ENCODE peak calls at places on chromosomes 1 and 21, in six cellular contexts. One of them, this sample, is unnamed.

GRCh38 chr21:41326414-41327080 is 9.9 kb downstream of the FAM3B start:
- DNase-seq in uterus: no peak
- DNase-seq in ovary: no peak
- DNase-seq in tibial nerve: no peak
- DNase-seq in IMR-90: no peak
- DNase-seq in stomach: peak; percentile 74
- DNase-seq in this sample: no peak

GRCh38 chr1:23422955-23423354 is 1.6 kb downstream of the TCEA3 start:
- DNase-seq in uterus: no peak
- DNase-seq in ovary: no peak
- DNase-seq in tibial nerve: peak; percentile 16
- DNase-seq in IMR-90: no peak
- DNase-seq in stomach: no peak
- DNase-seq in this sample: no peak

GRCh38 chr1:37948841-37949240 is 2.0 kb upstream of the INPP5B start:
- DNase-seq in uterus: no peak
- DNase-seq in ovary: peak; percentile 15
- DNase-seq in tibial nerve: no peak
- DNase-seq in IMR-90: no peak
- DNase-seq in stomach: no peak
- DNase-seq in this sample: no peak

GRCh38 chr1:6753320-6754140 is 31.7 kb upstream of the CAMTA1 start:
- DNase-seq in uterus: no peak
- DNase-seq in ovary: no peak
- DNase-seq in tibial nerve: no peak
- DNase-seq in IMR-90: peak; percentile 35
- DNase-seq in stomach: no peak
- DNase-seq in this sample: no peak

GRCh38 chr1:61318319-61319125 is 236.2 kb downstream of the NFIA start:
- DNase-seq in uterus: peak; percentile 65
- DNase-seq in ovary: no peak
- DNase-seq in tibial nerve: peak; percentile 62
- DNase-seq in IMR-90: peak; percentile 59
- DNase-seq in stomach: no peak
- DNase-seq in this sample: no peak

GRCh38 chr21:31397939-31398338 is 53.9 kb upstream of the TIAM1 start:
- DNase-seq in uterus: no peak
- DNase-seq in ovary: no peak
- DNase-seq in tibial nerve: no peak
- DNase-seq in IMR-90: no peak
- DNase-seq in stomach: no peak
- DNase-seq in this sample: no peak

GRCh38 chr1:77825356-77825709 is 45.9 kb downstream of the MIGA1 start:
- DNase-seq in uterus: peak; percentile 28
- DNase-seq in ovary: no peak
- DNase-seq in tibial nerve: peak; percentile 23
- DNase-seq in IMR-90: peak; percentile 91
- DNase-seq in stomach: peak; percentile 45
- DNase-seq in this sample: no peak

GRCh38 chr1:70779571-70779970 is 268.0 kb downstream of the PTGER3 start:
- DNase-seq in uterus: peak; percentile 22
- DNase-seq in ovary: no peak
- DNase-seq in tibial nerve: no peak
- DNase-seq in IMR-90: peak; percentile 19
- DNase-seq in stomach: no peak
- DNase-seq in this sample: no peak

GRCh38 chr21:27536319-27536718 is 569.4 kb upstream of the ADAMTS5 start:
- DNase-seq in uterus: no peak
- DNase-seq in ovary: no peak
- DNase-seq in tibial nerve: no peak
- DNase-seq in IMR-90: peak; percentile 75
- DNase-seq in stomach: no peak
- DNase-seq in this sample: no peak

GRCh38 chr1:243495442-243496172 is 239.8 kb downstream of the SDCCAG8 start:
- DNase-seq in uterus: no peak
- DNase-seq in ovary: no peak
- DNase-seq in tibial nerve: no peak
- DNase-seq in IMR-90: peak; percentile 74
- DNase-seq in stomach: no peak
- DNase-seq in this sample: no peak

GRCh38 chr21:23438081-23438480 is 2169.2 kb downstream of the MRPL39 start:
- DNase-seq in uterus: no peak
- DNase-seq in ovary: no peak
- DNase-seq in tibial nerve: no peak
- DNase-seq in IMR-90: no peak
- DNase-seq in stomach: no peak
- DNase-seq in this sample: no peak

GRCh38 chr1:924619-925323 is 1.0 kb downstream of the SAMD11 start:
- DNase-seq in uterus: no peak
- DNase-seq in ovary: peak; percentile 49
- DNase-seq in tibial nerve: no peak
- DNase-seq in IMR-90: peak; percentile 36
- DNase-seq in stomach: peak; percentile 59
- DNase-seq in this sample: no peak

GRCh38 chr1:152623203-152623844 is 421 bp upstream of the LCE3A start:
- DNase-seq in uterus: no peak
- DNase-seq in ovary: peak; percentile 37
- DNase-seq in tibial nerve: no peak
- DNase-seq in IMR-90: no peak
- DNase-seq in stomach: no peak
- DNase-seq in this sample: no peak

GRCh38 chr1:184212649-184213314 is 161.3 kb downstream of the TSEN15 start:
- DNase-seq in uterus: peak; percentile 46
- DNase-seq in ovary: no peak
- DNase-seq in tibial nerve: no peak
- DNase-seq in IMR-90: peak; percentile 88
- DNase-seq in stomach: no peak
- DNase-seq in this sample: peak; percentile 65

GRCh38 chr1:235954306-235955283 is 87.9 kb upstream of the LYST start:
- DNase-seq in uterus: no peak
- DNase-seq in ovary: no peak
- DNase-seq in tibial nerve: no peak
- DNase-seq in IMR-90: peak; percentile 34
- DNase-seq in stomach: no peak
- DNase-seq in this sample: no peak

GRCh38 chr1:230849451-230850194 is 18.7 kb downstream of the C1orf198 start:
- DNase-seq in uterus: peak; percentile 71
- DNase-seq in ovary: peak; percentile 67
- DNase-seq in tibial nerve: peak; percentile 57
- DNase-seq in IMR-90: peak; percentile 95
- DNase-seq in stomach: no peak
- DNase-seq in this sample: no peak

GRCh38 chr1:167955915-167956314 is 19.0 kb upstream of the MPC2 start:
- DNase-seq in uterus: no peak
- DNase-seq in ovary: no peak
- DNase-seq in tibial nerve: no peak
- DNase-seq in IMR-90: peak; percentile 39
- DNase-seq in stomach: no peak
- DNase-seq in this sample: no peak

GRCh38 chr1:17776426-17776825 is 21.3 kb downstream of the ACTL8 start:
- DNase-seq in uterus: no peak
- DNase-seq in ovary: no peak
- DNase-seq in tibial nerve: no peak
- DNase-seq in IMR-90: no peak
- DNase-seq in stomach: no peak
- DNase-seq in this sample: no peak

GRCh38 chr1:212916395-212917133 is 33.8 kb upstream of the VASH2 start:
- DNase-seq in uterus: no peak
- DNase-seq in ovary: peak; percentile 27
- DNase-seq in tibial nerve: no peak
- DNase-seq in IMR-90: peak; percentile 22
- DNase-seq in stomach: peak; percentile 30
- DNase-seq in this sample: no peak

GRCh38 chr1:205528887-205529825 is 24.7 kb downstream of the CDK18 start:
- DNase-seq in uterus: peak; percentile 79
- DNase-seq in ovary: peak; percentile 91
- DNase-seq in tibial nerve: peak; percentile 83
- DNase-seq in IMR-90: peak; percentile 50
- DNase-seq in stomach: peak; percentile 89
- DNase-seq in this sample: peak; percentile 88

GRCh38 chr1:186762653-186763052 is 66.1 kb upstream of the PLA2G4A start:
- DNase-seq in uterus: no peak
- DNase-seq in ovary: no peak
- DNase-seq in tibial nerve: no peak
- DNase-seq in IMR-90: no peak
- DNase-seq in stomach: no peak
- DNase-seq in this sample: no peak

GRCh38 chr1:204358145-204358544 is 1.6 kb downstream of the PLEKHA6 start:
- DNase-seq in uterus: no peak
- DNase-seq in ovary: no peak
- DNase-seq in tibial nerve: no peak
- DNase-seq in IMR-90: no peak
- DNase-seq in stomach: no peak
- DNase-seq in this sample: no peak

GRCh38 chr1:180927348-180927747 is 14.7 kb downstream of the KIAA1614 start:
- DNase-seq in uterus: no peak
- DNase-seq in ovary: no peak
- DNase-seq in tibial nerve: no peak
- DNase-seq in IMR-90: no peak
- DNase-seq in stomach: no peak
- DNase-seq in this sample: no peak

GRCh38 chr1:112044745-112045144 is 55.3 kb upstream of the KCND3 start:
- DNase-seq in uterus: no peak
- DNase-seq in ovary: no peak
- DNase-seq in tibial nerve: no peak
- DNase-seq in IMR-90: no peak
- DNase-seq in stomach: no peak
- DNase-seq in this sample: no peak

GRCh38 chr1:112046630-112047029 is 57.2 kb upstream of the KCND3 start:
- DNase-seq in uterus: no peak
- DNase-seq in ovary: no peak
- DNase-seq in tibial nerve: no peak
- DNase-seq in IMR-90: no peak
- DNase-seq in stomach: no peak
- DNase-seq in this sample: no peak

GRCh38 chr1:112040891-112041740 is 51.6 kb upstream of the KCND3 start:
- DNase-seq in uterus: peak; percentile 22
- DNase-seq in ovary: no peak
- DNase-seq in tibial nerve: no peak
- DNase-seq in IMR-90: no peak
- DNase-seq in stomach: no peak
- DNase-seq in this sample: no peak
- TF ChIP-seq POLR2A in uterus: no peak
- TF ChIP-seq POLR2A in ovary: no peak
- TF ChIP-seq POLR2A in tibial nerve: no peak
- TF ChIP-seq POLR2A in IMR-90: no peak
- TF ChIP-seq POLR2A in stomach: no peak
- TF ChIP-seq POLR2A in this sample: no peak

GRCh38 chr1:246642719-246643118 is 76.5 kb downstream of the CNST start:
- DNase-seq in uterus: no peak
- DNase-seq in ovary: no peak
- DNase-seq in tibial nerve: no peak
- DNase-seq in IMR-90: no peak
- DNase-seq in stomach: no peak
- DNase-seq in this sample: no peak

GRCh38 chr1:246651012-246651411 is 73.2 kb upstream of the SCCPDH start:
- DNase-seq in uterus: no peak
- DNase-seq in ovary: no peak
- DNase-seq in tibial nerve: no peak
- DNase-seq in IMR-90: no peak
- DNase-seq in stomach: no peak
- DNase-seq in this sample: no peak

GRCh38 chr1:246641394-246641793 is 75.1 kb downstream of the CNST start:
- DNase-seq in uterus: no peak
- DNase-seq in ovary: no peak
- DNase-seq in tibial nerve: no peak
- DNase-seq in IMR-90: no peak
- DNase-seq in stomach: no peak
- DNase-seq in this sample: no peak

GRCh38 chr1:246647513-246647912 is 76.7 kb upstream of the SCCPDH start:
- DNase-seq in uterus: no peak
- DNase-seq in ovary: no peak
- DNase-seq in tibial nerve: no peak
- DNase-seq in IMR-90: peak; percentile 60
- DNase-seq in stomach: no peak
- DNase-seq in this sample: no peak

DNA sequence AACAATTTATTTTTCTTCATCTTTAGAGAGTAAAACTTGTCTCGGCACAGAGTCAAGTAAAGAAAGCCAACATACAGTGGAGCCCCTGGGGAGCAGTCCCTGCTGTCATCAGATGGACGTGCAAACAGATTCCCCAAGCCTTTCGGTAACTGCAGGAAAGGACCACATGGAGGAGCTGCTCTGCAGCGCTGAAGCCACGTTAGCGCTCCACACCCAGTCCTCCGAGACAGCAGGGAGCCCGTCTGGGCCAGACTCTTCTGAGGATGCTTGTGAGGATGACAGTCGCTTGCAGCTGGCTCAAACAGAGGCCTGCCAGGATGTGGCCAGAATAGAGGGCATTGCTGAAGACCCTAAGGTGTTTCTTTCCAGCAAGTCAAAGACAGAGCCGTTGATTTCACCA is 77.1 kb upstream of the SCCPDH start:
- DNase-seq in uterus: no peak
- DNase-seq in ovary: no peak
- DNase-seq in tibial nerve: peak; percentile 12
- DNase-seq in IMR-90: peak; percentile 71
- DNase-seq in stomach: no peak
- DNase-seq in this sample: no peak
- TF ChIP-seq CTCF in uterus: peak; percentile 6
- TF ChIP-seq CTCF in ovary: no peak
- TF ChIP-seq CTCF in tibial nerve: peak; percentile 29
- TF ChIP-seq CTCF in IMR-90: peak; percentile 57
- TF ChIP-seq CTCF in stomach: no peak
- TF ChIP-seq CTCF in this sample: no peak

GRCh38 chr1:110089561-110090275 is 19.2 kb upstream of the ALX3 start:
- DNase-seq in uterus: no peak
- DNase-seq in ovary: no peak
- DNase-seq in tibial nerve: no peak
- DNase-seq in IMR-90: no peak
- DNase-seq in stomach: no peak
- DNase-seq in this sample: no peak
- H3K27me3 ChIP-seq in uterus: no peaks in the 10 kb centered on the region
- H3K27me3 ChIP-seq in ovary: no peaks in the 10 kb centered on the region
- H3K27me3 ChIP-seq in tibial nerve: no peaks in the 10 kb centered on the region
- H3K27me3 ChIP-seq in IMR-90: peaks cover 70% of the 10 kb centered on the region
- H3K27me3 ChIP-seq in stomach: no peaks in the 10 kb centered on the region
- H3K27me3 ChIP-seq in this sample: peaks cover 1% of the 10 kb centered on the region

GRCh38 chr1:156291226-156292061 is 4.0 kb downstream of the GLMP start:
- DNase-seq in uterus: peak; percentile 88
- DNase-seq in ovary: peak; percentile 88
- DNase-seq in tibial nerve: peak; percentile 86
- DNase-seq in IMR-90: peak; percentile 72
- DNase-seq in stomach: peak; percentile 92
- DNase-seq in this sample: peak; percentile 70

GRCh38 chr1:156298852-156299357 is at the start of gene VHLL:
- DNase-seq in uterus: no peak
- DNase-seq in ovary: no peak
- DNase-seq in tibial nerve: no peak
- DNase-seq in IMR-90: no peak
- DNase-seq in stomach: no peak
- DNase-seq in this sample: no peak

GRCh38 chr1:156293895-156294294 is 1.6 kb downstream of the GLMP start:
- DNase-seq in uterus: no peak
- DNase-seq in ovary: no peak
- DNase-seq in tibial nerve: no peak
- DNase-seq in IMR-90: no peak
- DNase-seq in stomach: no peak
- DNase-seq in this sample: no peak

GRCh38 chr1:156293098-156293434 is 2.4 kb downstream of the GLMP start:
- DNase-seq in uterus: no peak
- DNase-seq in ovary: no peak
- DNase-seq in tibial nerve: no peak
- DNase-seq in IMR-90: no peak
- DNase-seq in stomach: no peak
- DNase-seq in this sample: no peak

GRCh38 chr1:156295391-156295947 is at the start of gene GLMP:
- DNase-seq in uterus: peak; percentile 69
- DNase-seq in ovary: peak; percentile 65
- DNase-seq in tibial nerve: peak; percentile 75
- DNase-seq in IMR-90: peak; percentile 64
- DNase-seq in stomach: peak; percentile 78
- DNase-seq in this sample: peak; percentile 41
- TF ChIP-seq POLR2A in uterus: no peak
- TF ChIP-seq POLR2A in ovary: no peak
- TF ChIP-seq POLR2A in tibial nerve: no peak
- TF ChIP-seq POLR2A in IMR-90: no peak
- TF ChIP-seq POLR2A in stomach: no peak
- TF ChIP-seq POLR2A in this sample: no peak